ENCODE peak calls at places on chromosome 18, in four cellular contexts. L, F, G and C are unnamed samples.

GRCh38 chr18:33839452-33840225 is 261.6 kb downstream of the ASXL3 start:
- DNase-seq in L (no peak), F (no peak), G (peak), C (no peak)

GRCh38 chr18:4242431-4243161 is 212.5 kb downstream of the DLGAP1 start:
- DNase-seq in L (no peak), F (no peak), G (no peak), C (no peak)

GRCh38 chr18:21191596-21192307 is 50.3 kb upstream of the GREB1L start:
- DNase-seq in L (peak), F (peak), G (peak), C (no peak)

GRCh38 chr18:58842978-58843661 is 21.6 kb upstream of the ZNF532 start:
- DNase-seq in L (no peak), F (no peak), G (no peak), C (peak)

GRCh38 chr18:23133860-23134779 is 1.2 kb upstream of the CABLES1 start:
- DNase-seq in L (no peak), F (no peak), G (peak), C (no peak)

GRCh38 chr18:12308386-12309100 is 502 bp downstream of the TUBB6 start:
- DNase-seq in L (peak), F (peak), G (peak), C (peak)

GRCh38 chr18:23238152-23238531 is 102.9 kb downstream of the CABLES1 start:
- DNase-seq in L (peak), F (peak), G (no peak), C (no peak)

GRCh38 chr18:59446012-59446411 is 86.9 kb upstream of the LMAN1 start:
- DNase-seq in L (no peak), F (no peak), G (no peak), C (no peak)

GRCh38 chr18:21605218-21605617 is 4.7 kb upstream of the ESCO1 start:
- DNase-seq in L (no peak), F (no peak), G (no peak), C (no peak)

GRCh38 chr18:58793361-58793760 is 71.3 kb upstream of the ZNF532 start:
- DNase-seq in L (no peak), F (peak), G (peak), C (peak)

DNA sequence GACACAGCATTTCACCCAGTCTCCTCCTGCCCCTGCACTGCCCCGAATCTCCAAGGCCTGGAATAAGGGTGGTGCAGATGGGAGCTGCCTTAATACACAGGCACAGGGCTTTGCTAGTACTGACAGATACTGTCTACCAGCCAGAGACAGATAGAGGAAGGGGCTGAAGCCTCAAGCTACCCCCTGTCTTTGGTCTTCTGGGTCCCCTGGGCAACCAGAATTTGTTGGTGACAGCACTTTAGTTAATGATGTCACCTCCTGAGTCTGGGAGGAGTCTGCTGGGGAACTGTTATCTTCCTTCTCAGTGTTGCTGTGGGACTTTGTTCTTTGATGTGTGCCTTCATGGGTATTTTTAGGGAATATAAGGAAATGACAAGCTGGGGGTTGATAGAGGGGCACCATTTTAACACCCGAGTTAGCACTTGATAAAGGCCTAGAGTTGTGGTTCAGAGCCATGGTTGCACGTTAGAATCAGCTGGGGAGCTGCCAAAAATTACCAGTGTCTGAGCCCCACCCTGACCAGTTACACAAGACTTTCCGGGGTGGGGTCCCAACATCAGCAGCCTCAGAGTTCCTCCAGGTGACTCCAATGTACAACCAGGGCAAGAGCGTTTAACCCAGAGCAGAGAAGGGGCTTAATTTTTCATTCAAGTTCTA is 136.8 kb downstream of the SMAD7 start:
- DNase-seq in L (no peak), F (no peak), G (no peak), C (no peak)
- TF ChIP-seq POLR2A in L (no peak), F (no peak), G (no peak), C (no peak)

DNA sequence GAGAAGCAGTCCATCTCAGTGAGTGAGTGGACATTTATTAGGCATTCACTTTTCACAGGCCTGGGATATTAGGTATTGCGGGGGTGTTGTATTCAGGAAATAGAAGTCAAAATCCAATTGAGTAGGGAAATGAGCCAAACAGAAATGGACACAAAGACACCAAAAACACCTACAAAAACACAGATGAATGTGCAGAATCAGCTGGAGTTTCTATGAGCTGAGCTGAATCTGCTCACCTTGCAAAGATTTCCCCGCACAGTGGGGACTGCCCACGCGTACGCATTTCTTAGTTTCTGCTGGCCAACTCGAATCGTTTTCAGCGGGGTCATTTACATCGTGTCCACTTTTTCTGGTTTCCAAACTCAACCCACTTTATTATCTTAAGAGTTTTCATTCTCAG is 160.0 kb downstream of the BCL2 start:
- DNase-seq in L (no peak), F (no peak), G (no peak), C (no peak)
- TF ChIP-seq POLR2A in L (no peak), F (no peak), G (no peak), C (no peak)

GRCh38 chr18:80137137-80137536 is 28.1 kb downstream of the ADNP2 start:
- DNase-seq in L (no peak), F (no peak), G (no peak), C (no peak)

GRCh38 chr18:80140455-80140985 is 31.5 kb downstream of the ADNP2 start:
- DNase-seq in L (no peak), F (no peak), G (no peak), C (no peak)

GRCh38 chr18:80135136-80135535 is 26.1 kb downstream of the ADNP2 start:
- DNase-seq in L (no peak), F (no peak), G (no peak), C (no peak)

GRCh38 chr18:80136679-80137078 is 27.6 kb downstream of the ADNP2 start:
- DNase-seq in L (no peak), F (no peak), G (no peak), C (no peak)

DNA sequence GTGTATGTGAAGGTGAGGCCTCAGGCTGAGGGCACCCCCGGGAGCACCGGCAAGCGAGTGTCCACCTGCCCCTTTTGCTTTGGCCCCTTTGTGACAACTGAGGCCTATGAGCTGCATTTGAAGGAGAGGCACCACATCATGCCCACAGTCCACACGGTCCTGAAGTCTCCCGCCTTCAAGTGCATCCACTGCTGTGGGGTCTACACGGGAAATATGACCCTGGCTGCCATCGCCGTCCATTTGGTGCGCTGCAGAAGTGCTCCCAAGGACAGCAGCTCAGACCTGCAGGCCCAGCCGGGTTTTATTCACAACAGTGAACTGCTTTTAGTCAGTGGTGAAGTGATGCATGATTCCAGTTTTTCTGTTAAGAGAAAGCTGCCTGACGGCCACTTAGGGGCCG is 28.9 kb downstream of the ADNP2 start:
- DNase-seq in L (no peak), F (no peak), G (no peak), C (no peak)
- TF ChIP-seq POLR2A in L (no peak), F (no peak), G (no peak), C (no peak)

GRCh38 chr18:24426398-24427294 is at the start of gene IMPACT:
- DNase-seq in L (peak), F (peak), G (peak), C (peak)
- TF ChIP-seq POLR2A in L (peak), F (peak), G (peak), C (peak)